ENCODE peak calls at places on chromosomes 12 and 14, in nine cellular contexts. D is Right ventricle myocardium superior; Y is AG04450; G is astrocyte of the cerebellum; A is neuronal stem cell; W is cardiac fibroblast; B is activated CD4-positive, alpha-beta T cell treated with anti-CD3 and anti-CD28 coated beads, Interleukin-2, amount 10 ng/mL, durations not matched to agents 7 days and 5 days; N is CD4-positive, alpha-beta T cell; V is neural crest cell. Z is an unnamed sample.
A peak's percentile ranks its signal among the peaks of the same experiment; 100 is the strongest.

GRCh38 chr12:46233985-46234384 is 34.9 kb downstream of the SLC38A1 start:
- DNase-seq in A (no peak), W (no peak), Y (no peak), G (no peak), V (no peak), D (no peak), B (no peak), N (no peak), Z (no peak)

GRCh38 chr14:50095895-50096294 is 20.5 kb downstream of the VCPKMT start:
- DNase-seq in W (no peak), G (no peak), Y (no peak), B (peak; percentile 37), D (no peak), N (no peak), A (no peak), V (no peak), Z (no peak)

GRCh38 chr12:34290191-34290995 is 268.1 kb downstream of the ALG10 start:
- DNase-seq in N (no peak), A (no peak), G (no peak), V (no peak), D (no peak), B (no peak), Y (no peak), W (no peak), Z (no peak)

GRCh38 chr14:61296707-61297502 is 15.8 kb upstream of the TMEM30B start:
- DNase-seq in N (no peak), B (peak; percentile 60), D (no peak), G (peak; percentile 26), A (no peak), V (no peak), W (peak; percentile 79), Y (no peak), Z (peak; percentile 50)

GRCh38 chr14:71142375-71143038 is 235.2 kb downstream of the PCNX1 start:
- DNase-seq in N (no peak), W (peak; percentile 99), B (peak; percentile 53), V (no peak), G (peak; percentile 92), A (no peak), Y (peak; percentile 91), D (no peak), Z (no peak)

GRCh38 chr12:116159593-116159992 is 117.9 kb downstream of the MED13L start:
- DNase-seq in Y (no peak), W (no peak), B (no peak), N (no peak), V (no peak), A (no peak), G (no peak), D (no peak), Z (no peak)

GRCh38 chr12:114933428-114934160 is 249.6 kb upstream of the TBX3 start:
- DNase-seq in B (no peak), G (peak; percentile 74), N (no peak), A (no peak), W (peak; percentile 96), Y (peak; percentile 67), V (no peak), D (no peak), Z (no peak)

GRCh38 chr12:112148031-112148513 is 22.7 kb downstream of the TRAFD1 start:
- DNase-seq in N (no peak), W (peak; percentile 89), B (no peak), A (no peak), V (no peak), G (peak; percentile 71), D (peak; percentile 13), Y (peak; percentile 56), Z (no peak)

GRCh38 chr12:25965682-25966081 is 7.2 kb downstream of the RASSF8 start:
- DNase-seq in G (no peak), Y (no peak), B (no peak), W (no peak), N (no peak), D (no peak), V (no peak), A (no peak), Z (no peak)

Z was measured in NCI-H460.